ENCODE peak calls at places on chromosomes 1 and 21, in seven cellular contexts. O, S, B, R, L, N and T are unnamed samples. For H3K4me1, the result is how much of the 10 kb centered on the place peaks cover.

GRCh38 chr21:34983680-34984086 is 65.4 kb downstream of the RUNX1 start:
- DNase-seq in N (no peak), O (no peak), R (no peak), B (no peak), S (peak), L (no peak), T (no peak)

GRCh38 chr1:68293609-68294353 is 61.5 kb upstream of the WLS start:
- DNase-seq in S (no peak), R (no peak), L (no peak), B (no peak), O (no peak), N (no peak), T (no peak)

GRCh38 chr1:174942547-174943255 is 57.0 kb upstream of the CACYBP start:
- DNase-seq in L (no peak), S (no peak), N (peak), O (peak), R (no peak), B (peak), T (peak)

GRCh38 chr21:44500111-44500510 is 39.9 kb downstream of the KRTAP10-1 start:
- DNase-seq in N (no peak), B (no peak), R (no peak), S (no peak), O (no peak), L (no peak), T (no peak)

GRCh38 chr1:197614916-197615692 is 160.2 kb downstream of the DENND1B start:
- DNase-seq in N (peak), O (peak), S (peak), L (peak), B (no peak), R (peak), T (no peak)

GRCh38 chr21:27646691-27647090 is 679.8 kb upstream of the ADAMTS5 start:
- DNase-seq in N (no peak), S (no peak), B (no peak), L (no peak), O (no peak), R (no peak), T (no peak)

GRCh38 chr1:40036574-40036973 is 4.0 kb upstream of the CAP1 start:
- DNase-seq in R (peak), B (peak), O (no peak), S (no peak), L (peak), N (no peak), T (peak)

GRCh38 chr1:154729031-154729442 is 121.1 kb upstream of the ADAR start:
- DNase-seq in R (no peak), B (no peak), N (no peak), O (no peak), L (no peak), S (no peak), T (no peak)

GRCh38 chr1:46064708-46065107 is 67.7 kb downstream of the PIK3R3 start:
- DNase-seq in R (no peak), N (no peak), B (no peak), S (no peak), L (no peak), O (no peak), T (no peak)

GRCh38 chr1:161139765-161140164 is 7.3 kb upstream of the DEDD start:
- DNase-seq in N (peak), O (no peak), L (peak), R (peak), S (peak), B (no peak), T (no peak)

GRCh38 chr1:205317311-205317917 is 4.1 kb downstream of the NUAK2 start:
- DNase-seq in S (no peak), B (peak), R (no peak), N (no peak), O (no peak), L (peak), T (peak)

GRCh38 chr1:200867018-200867811 is 5.6 kb upstream of the GPR25 start:
- DNase-seq in O (no peak), S (no peak), N (no peak), R (no peak), B (no peak), L (no peak), T (no peak)

GRCh38 chr1:231554969-231555368 is 26.5 kb downstream of the TSNAX start:
- DNase-seq in S (no peak), R (no peak), B (no peak), N (no peak), O (no peak), L (no peak), T (no peak)

GRCh38 chr1:15900662-15901279 is 53.3 kb downstream of the SPEN start:
- DNase-seq in S (no peak), R (no peak), N (no peak), O (no peak), L (no peak), B (no peak), T (no peak)

GRCh38 chr1:167360120-167360519 is 139.4 kb downstream of the POU2F1 start:
- DNase-seq in O (no peak), B (no peak), R (no peak), L (no peak), S (no peak), N (no peak), T (no peak)

GRCh38 chr1:153541641-153542569 is 1.2 kb upstream of the S100A5 start:
- DNase-seq in L (no peak), B (no peak), R (no peak), S (no peak), N (no peak), O (no peak), T (no peak)

GRCh38 chr1:153542956-153543737 is 2.4 kb upstream of the S100A5 start:
- DNase-seq in S (no peak), B (no peak), O (no peak), L (no peak), N (no peak), R (no peak), T (no peak)

GRCh38 chr1:153538315-153538821 is 2.4 kb downstream of the S100A5 start:
- DNase-seq in S (no peak), B (peak), L (peak), N (no peak), R (no peak), O (no peak), T (no peak)

GRCh38 chr1:153539395-153540093 is 1.2 kb downstream of the S100A5 start:
- DNase-seq in R (no peak), N (no peak), O (no peak), B (no peak), S (no peak), L (no peak), T (no peak)

GRCh38 chr1:153540394-153541361 is at the start of gene S100A5:
- DNase-seq in N (no peak), S (peak), B (no peak), O (no peak), L (no peak), R (peak), T (no peak)
- H3K4me3 ChIP-seq in N (no peak), S (peak), B (no peak), O (no peak), L (no peak), R (no peak), T (no peak)

GRCh38 chr1:186845581-186846210 is 16.9 kb downstream of the PLA2G4A start:
- DNase-seq in O (no peak), B (no peak), N (no peak), S (no peak), R (no peak), L (no peak), T (no peak)

GRCh38 chr1:186849824-186850223 is 21.1 kb downstream of the PLA2G4A start:
- DNase-seq in L (no peak), S (no peak), R (no peak), N (no peak), O (no peak), B (no peak), T (no peak)

GRCh38 chr1:186849271-186849671 is 20.5 kb downstream of the PLA2G4A start:
- DNase-seq in B (no peak), L (no peak), R (peak), S (no peak), N (no peak), O (no peak), T (no peak)

GRCh38 chr1:186843931-186844330 is 15.2 kb downstream of the PLA2G4A start:
- DNase-seq in R (no peak), S (no peak), O (no peak), L (no peak), B (no peak), N (no peak), T (no peak)

GRCh38 chr1:186848509-186849130 is 19.9 kb downstream of the PLA2G4A start:
- DNase-seq in R (no peak), B (no peak), L (no peak), N (no peak), O (no peak), S (no peak), T (no peak)
- H3K4me1 ChIP-seq in R (under half), B (under half), L (under half), N (under half), O (under half), S (under half), T (under half)

DNA sequence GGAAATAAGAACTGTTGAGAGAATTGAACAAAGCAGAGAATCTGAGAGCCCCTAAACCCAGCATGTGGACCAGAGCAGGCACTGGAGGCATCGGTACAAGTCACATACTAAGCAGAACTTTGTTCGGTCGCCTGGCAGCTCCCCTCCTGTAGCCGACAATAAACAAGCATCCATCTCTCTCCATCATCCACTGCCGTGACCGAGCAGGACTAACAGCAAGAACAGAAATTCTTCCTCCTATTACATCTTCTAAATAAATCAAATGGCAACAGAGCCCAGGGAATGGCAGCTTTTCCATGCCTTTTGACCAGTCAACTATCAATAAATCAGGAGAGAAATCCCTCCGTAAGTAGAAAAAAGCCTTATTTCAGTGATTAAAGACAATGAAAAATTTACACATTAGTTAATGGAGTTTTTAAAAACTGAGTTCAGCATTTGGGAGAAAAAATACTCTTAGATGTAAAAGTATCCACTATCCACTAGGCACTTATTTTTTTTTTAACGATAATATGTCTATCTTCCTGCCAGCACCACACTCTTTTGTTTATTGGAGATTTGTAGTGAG is 36.5 kb downstream of the PTPN14 start:
- DNase-seq in R (no peak), L (no peak), N (no peak), S (no peak), O (no peak), B (no peak), T (no peak)
- H3K4me3 ChIP-seq in R (no peak), L (no peak), N (no peak), S (no peak), O (no peak), B (peak), T (no peak)

GRCh38 chr1:82421782-82422181 is 621.0 kb downstream of the ADGRL2 start:
- DNase-seq in L (no peak), N (no peak), R (no peak), S (no peak), O (no peak), B (no peak), T (no peak)
- H3K4me1 ChIP-seq in L (under half), N (under half), R (under half), S (under half), O (under half), B (under half), T (under half)

GRCh38 chr21:43332872-43333300 is 94.0 kb downstream of the SIK1 start:
- DNase-seq in O (no peak), S (no peak), L (no peak), N (no peak), B (no peak), R (no peak), T (no peak)
- H3K4me3 ChIP-seq in O (peak), S (no peak), L (no peak), N (no peak), B (no peak), R (no peak), T (no peak)